ENCODE peak calls at places on chromosomes 1 and 21, in ten cellular contexts. O is prostate gland, Z is GM23338, S is OCI-LY7, E is pancreas, H is Caco-2, M is astrocyte of the spinal cord, I is fibroblast of villous mesenchyme, A is uterus, V is bronchial epithelial cell. X is an unnamed sample.

GRCh38 chr1:1602321-1602931 is 2.5 kb upstream of the FNDC10 start:
- DNase-seq in I (no peak), E (no peak), A (no peak), V (no peak), S (no peak), Z (no peak), M (no peak), O (no peak), H (no peak), X (no peak)

GRCh38 chr1:206030714-206031113 is 7.0 kb upstream of the CTSE start:
- DNase-seq in H (peak; percentile 86), O (peak; percentile 81), I (peak; percentile 53), E (peak; percentile 73), M (peak; percentile 62), S (peak; percentile 93), V (peak; percentile 89), Z (peak; percentile 87), A (peak; percentile 50), X (peak; percentile 95)

GRCh38 chr21:26614251-26614650 is 41.2 kb upstream of the CYYR1 start:
- DNase-seq in A (no peak), H (no peak), I (no peak), S (no peak), Z (no peak), V (no peak), O (no peak), E (no peak), M (no peak), X (no peak)

GRCh38 chr1:57748696-57749095 is 324.8 kb upstream of the DAB1 start:
- DNase-seq in O (no peak), I (no peak), S (no peak), V (no peak), Z (no peak), M (no peak), E (no peak), H (no peak), A (no peak), X (no peak)

GRCh38 chr1:32105338-32105737 is 2.5 kb upstream of the KPNA6 start:
- DNase-seq in I (no peak), H (no peak), Z (no peak), O (no peak), A (no peak), S (no peak), E (no peak), M (no peak), V (no peak), X (no peak)

GRCh38 chr1:168531605-168532345 is 12.0 kb downstream of the XCL2 start:
- DNase-seq in Z (no peak), M (no peak), I (no peak), S (no peak), H (no peak), O (no peak), E (no peak), V (no peak), A (no peak), X (no peak)

GRCh38 chr1:232352366-232352765 is 277.6 kb downstream of the SIPA1L2 start:
- DNase-seq in O (no peak), A (no peak), Z (no peak), S (no peak), M (no peak), H (no peak), V (no peak), E (no peak), I (no peak), X (no peak)

GRCh38 chr1:234962340-234962989 is 166.2 kb downstream of the TOMM20 start:
- DNase-seq in V (peak; percentile 73), A (peak; percentile 73), I (peak; percentile 100), O (no peak), Z (no peak), H (no peak), M (peak; percentile 99), S (peak; percentile 73), E (no peak), X (peak; percentile 53)

GRCh38 chr1:72845342-72845741 is 563.0 kb upstream of the NEGR1 start:
- DNase-seq in V (no peak), H (peak; percentile 36), A (no peak), S (no peak), I (peak; percentile 0), O (no peak), Z (peak; percentile 78), E (no peak), M (peak; percentile 28), X (no peak)

GRCh38 chr1:41919764-41920397 is 1.2 kb upstream of the HIVEP3 start:
- DNase-seq in I (peak; percentile 23), A (peak; percentile 15), V (no peak), M (no peak), S (no peak), E (no peak), H (no peak), Z (peak; percentile 69), O (no peak), X (no peak)

GRCh38 chr1:54595956-54596498 is 27.3 kb downstream of the FAM151A start:
- DNase-seq in S (no peak), E (no peak), O (no peak), Z (no peak), M (no peak), A (no peak), I (no peak), V (no peak), H (no peak), X (no peak)

GRCh38 chr21:32359719-32360260 is 33.0 kb downstream of the URB1 start:
- DNase-seq in A (no peak), E (no peak), V (no peak), Z (no peak), I (no peak), H (no peak), S (peak; percentile 7), O (no peak), M (no peak), X (peak; percentile 56)

DNA sequence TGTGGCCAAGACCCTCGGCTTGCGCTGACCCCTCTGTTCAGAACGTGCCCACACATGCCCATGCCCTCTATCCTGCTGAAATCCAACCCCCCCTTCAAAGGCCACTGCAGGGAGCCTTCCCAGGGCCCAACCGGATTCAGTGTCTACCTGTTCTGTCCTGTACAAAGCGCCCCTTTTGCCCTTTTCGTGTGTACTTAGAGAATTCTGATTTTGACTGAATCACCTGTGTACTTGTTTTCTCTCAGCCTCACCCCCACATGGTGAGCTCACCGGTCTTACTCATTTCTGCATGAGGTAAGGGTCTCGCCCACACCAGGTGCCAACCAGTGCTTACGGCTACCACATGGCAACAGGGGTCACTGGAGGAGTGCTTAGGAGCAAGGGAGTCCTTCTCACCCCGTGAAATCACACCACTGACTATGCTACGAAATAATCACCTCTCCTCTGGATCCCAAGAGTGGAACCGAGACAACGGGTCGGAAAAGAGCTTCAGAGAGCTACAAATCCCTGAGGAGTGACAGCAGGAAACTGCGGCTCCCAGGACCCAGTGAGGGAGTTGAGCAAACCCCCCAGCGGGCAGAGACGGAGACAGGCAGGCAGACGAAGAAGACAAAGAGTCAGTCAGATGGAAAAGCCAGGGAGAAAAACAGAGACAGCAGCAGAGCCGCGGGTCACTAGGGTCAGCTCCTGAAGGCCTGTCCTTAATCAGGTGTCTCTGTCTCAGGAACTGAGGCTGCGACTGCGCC is 2.1 kb upstream of the S100A2 start:
- DNase-seq in S (no peak), E (peak; percentile 21), H (no peak), O (no peak), Z (peak; percentile 57), A (no peak), V (peak; percentile 100), I (no peak), M (peak; percentile 43), X (peak; percentile 100)
- H3K4me3 ChIP-seq in S (no peak overlapping the region), E (no peak overlapping the region), H (no peak overlapping the region), O (no peak overlapping the region), Z (peak overlapping the region; percentile 34), A (no peak overlapping the region), V (peak overlapping the region; percentile 14), I (no peak overlapping the region), M (no peak overlapping the region), X (peak overlapping the region; percentile 31)

GRCh38 chr1:227445746-227446145 is 117.6 kb upstream of the ZNF678 start:
- DNase-seq in S (no peak), V (peak; percentile 66), E (no peak), Z (no peak), H (no peak), I (no peak), O (no peak), A (no peak), M (no peak), X (peak; percentile 77)

GRCh38 chr1:227449051-227449450 is 114.3 kb upstream of the ZNF678 start:
- DNase-seq in V (peak; percentile 31), S (peak; percentile 55), O (no peak), H (peak; percentile 58), A (no peak), M (no peak), E (no peak), I (no peak), Z (peak; percentile 89), X (peak; percentile 33)

GRCh38 chr1:227449727-227450420 is 113.5 kb upstream of the ZNF678 start:
- DNase-seq in S (no peak), Z (no peak), O (no peak), A (no peak), E (no peak), V (no peak), M (no peak), I (no peak), H (no peak), X (no peak)

GRCh38 chr1:227445092-227445674 is 118.2 kb upstream of the ZNF678 start:
- DNase-seq in A (no peak), H (no peak), E (no peak), I (no peak), O (no peak), M (no peak), S (no peak), Z (no peak), V (no peak), X (no peak)

GRCh38 chr1:227447531-227447990 is 115.8 kb upstream of the ZNF678 start:
- DNase-seq in S (no peak), M (no peak), O (no peak), H (no peak), I (peak; percentile 51), A (peak; percentile 37), V (no peak), E (no peak), Z (peak; percentile 79), X (peak; percentile 16)
- TF ChIP-seq CTCF in S (no peak), M (peak; percentile 62), O (peak; percentile 39), H (no peak), I (peak; percentile 74), A (peak; percentile 35), V (peak; percentile 52), E (peak; percentile 28), Z (peak; percentile 41), X (peak; percentile 60)

GRCh38 chr1:113396585-113396984 is 6.3 kb downstream of the MAGI3 start:
- DNase-seq in E (no peak), A (no peak), O (no peak), S (no peak), I (peak; percentile 28), M (peak; percentile 77), V (peak; percentile 89), H (no peak), Z (no peak), X (peak; percentile 88)
- H3K4me3 ChIP-seq in E (no peak overlapping the region), A (no peak overlapping the region), O (no peak overlapping the region), S (no peak overlapping the region), I (no peak overlapping the region), M (no peak overlapping the region), V (no peak overlapping the region), H (no peak overlapping the region), Z (no peak overlapping the region), X (no peak overlapping the region)

DNA sequence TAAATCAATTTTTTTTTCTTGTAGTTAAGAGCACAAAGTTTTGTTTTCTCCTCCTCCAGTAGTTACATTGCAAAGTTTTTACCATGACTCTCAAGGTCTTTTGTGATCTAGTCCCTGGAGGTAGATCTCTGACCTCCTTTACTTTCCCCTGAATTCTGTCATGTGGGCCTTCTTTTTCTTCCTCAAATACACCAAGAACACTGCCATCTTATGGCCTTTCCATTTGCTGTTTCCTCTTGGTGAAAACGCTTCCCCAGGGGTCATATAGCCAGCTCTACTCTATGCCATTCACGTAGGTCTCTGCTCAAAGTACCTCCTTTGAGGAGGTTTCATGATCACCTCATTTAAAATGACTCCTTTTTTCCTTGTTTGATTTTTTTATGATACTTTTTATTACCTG is 2.7 kb downstream of the DDX20 start:
- DNase-seq in O (no peak), Z (peak; percentile 43), A (no peak), S (peak; percentile 33), V (peak; percentile 15), H (no peak), E (no peak), I (no peak), M (no peak), X (no peak)
- TF ChIP-seq CTCF in O (no peak), Z (peak; percentile 42), A (no peak), S (peak; percentile 67), V (no peak), H (no peak), E (no peak), I (peak; percentile 24), M (no peak), X (peak; percentile 17)

X was measured in epithelial cell of esophagus.